ENCODE peak calls at places on chromosomes 7 and 10, in seven cellular contexts. One of them, this sample, is unnamed. For H3K27me3, the result is how much of the 10 kb centered on the place peaks cover.

GRCh38 chr10:80158598-80159127 is 26.1 kb downstream of the PLAC9 start:
- DNase-seq in right atrium auricular region: peak
- DNase-seq in PC-3: peak
- DNase-seq in SK-N-SH: peak
- DNase-seq in CD8-positive, alpha-beta T cell: no peak
- DNase-seq in heart left ventricle: peak
- DNase-seq in WERI-Rb-1: no peak
- DNase-seq in this sample: peak

GRCh38 chr7:46131916-46132795 is 211.1 kb upstream of the IGFBP3 start:
- DNase-seq in WERI-Rb-1: no peak
- DNase-seq in SK-N-SH: no peak
- DNase-seq in right atrium auricular region: no peak
- DNase-seq in heart left ventricle: no peak
- DNase-seq in CD8-positive, alpha-beta T cell: no peak
- DNase-seq in PC-3: no peak
- DNase-seq in this sample: no peak

GRCh38 chr10:76287856-76288255 is 856.4 kb downstream of the LRMDA start:
- DNase-seq in right atrium auricular region: no peak
- DNase-seq in CD8-positive, alpha-beta T cell: no peak
- DNase-seq in SK-N-SH: no peak
- DNase-seq in PC-3: no peak
- DNase-seq in WERI-Rb-1: no peak
- DNase-seq in heart left ventricle: no peak
- DNase-seq in this sample: no peak

GRCh38 chr10:121518321-121518720 is 79.9 kb downstream of the FGFR2 start:
- DNase-seq in PC-3: no peak
- DNase-seq in WERI-Rb-1: no peak
- DNase-seq in right atrium auricular region: no peak
- DNase-seq in SK-N-SH: no peak
- DNase-seq in heart left ventricle: no peak
- DNase-seq in CD8-positive, alpha-beta T cell: no peak
- DNase-seq in this sample: no peak

GRCh38 chr7:141593134-141593533 is 41.9 kb downstream of the AGK start:
- DNase-seq in SK-N-SH: peak
- DNase-seq in CD8-positive, alpha-beta T cell: no peak
- DNase-seq in right atrium auricular region: no peak
- DNase-seq in PC-3: no peak
- DNase-seq in WERI-Rb-1: peak
- DNase-seq in heart left ventricle: no peak
- DNase-seq in this sample: no peak

GRCh38 chr10:843703-844102 is 87.8 kb downstream of the LARP4B start:
- DNase-seq in CD8-positive, alpha-beta T cell: no peak
- DNase-seq in right atrium auricular region: no peak
- DNase-seq in SK-N-SH: no peak
- DNase-seq in heart left ventricle: no peak
- DNase-seq in PC-3: no peak
- DNase-seq in WERI-Rb-1: no peak
- DNase-seq in this sample: no peak

GRCh38 chr7:151410405-151411390 is 860 bp upstream of the WDR86 start:
- DNase-seq in heart left ventricle: no peak
- DNase-seq in SK-N-SH: peak
- DNase-seq in PC-3: no peak
- DNase-seq in WERI-Rb-1: peak
- DNase-seq in CD8-positive, alpha-beta T cell: no peak
- DNase-seq in right atrium auricular region: no peak
- DNase-seq in this sample: no peak

GRCh38 chr10:23110722-23111660 is 15.6 kb downstream of the MSRB2 start:
- DNase-seq in SK-N-SH: peak
- DNase-seq in heart left ventricle: no peak
- DNase-seq in right atrium auricular region: no peak
- DNase-seq in CD8-positive, alpha-beta T cell: no peak
- DNase-seq in PC-3: no peak
- DNase-seq in WERI-Rb-1: no peak
- DNase-seq in this sample: no peak

GRCh38 chr7:5774790-5775189 is 6.7 kb downstream of the RNF216 start:
- DNase-seq in right atrium auricular region: no peak
- DNase-seq in CD8-positive, alpha-beta T cell: no peak
- DNase-seq in WERI-Rb-1: no peak
- DNase-seq in PC-3: no peak
- DNase-seq in SK-N-SH: no peak
- DNase-seq in heart left ventricle: no peak
- DNase-seq in this sample: no peak

GRCh38 chr7:137684776-137685175 is 162.0 kb downstream of the DGKI start:
- DNase-seq in SK-N-SH: no peak
- DNase-seq in CD8-positive, alpha-beta T cell: no peak
- DNase-seq in PC-3: no peak
- DNase-seq in WERI-Rb-1: no peak
- DNase-seq in heart left ventricle: peak
- DNase-seq in right atrium auricular region: peak
- DNase-seq in this sample: no peak

GRCh38 chr10:116608683-116609594 is 11.8 kb upstream of the PNLIPRP2 start:
- DNase-seq in right atrium auricular region: no peak
- DNase-seq in PC-3: no peak
- DNase-seq in heart left ventricle: no peak
- DNase-seq in CD8-positive, alpha-beta T cell: no peak
- DNase-seq in SK-N-SH: no peak
- DNase-seq in WERI-Rb-1: no peak
- DNase-seq in this sample: no peak

DNA sequence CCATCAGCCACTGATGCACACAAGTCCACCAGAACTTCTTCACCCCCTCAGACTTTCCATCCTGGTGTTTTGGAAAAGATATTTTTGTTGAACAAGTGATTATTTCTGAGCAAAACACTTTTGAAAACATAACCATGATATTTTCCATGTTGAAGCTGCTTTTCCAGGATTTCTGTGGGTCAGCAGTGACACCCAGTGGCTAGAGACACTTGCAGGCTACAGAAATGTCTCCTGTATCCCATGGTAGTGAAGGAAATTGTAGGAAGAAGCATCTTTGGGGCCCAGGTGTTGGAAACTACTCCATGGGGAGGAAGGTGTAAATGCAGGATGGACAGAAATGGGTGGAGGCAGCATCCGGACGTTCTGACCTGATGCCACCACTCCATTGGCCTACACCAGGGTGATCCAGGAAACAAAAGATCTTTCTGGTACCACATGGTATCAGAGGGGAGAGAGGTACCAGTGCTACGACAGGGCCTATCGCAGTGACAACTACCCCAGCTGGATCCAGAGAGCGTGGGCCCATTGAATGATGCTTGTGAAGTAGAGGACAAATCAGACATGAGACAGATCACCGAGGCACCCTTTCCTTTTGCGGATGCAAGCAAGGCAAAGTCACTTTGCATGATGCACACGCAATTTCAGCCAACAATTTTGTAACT is 111.7 kb upstream of the COBL start:
- DNase-seq in right atrium auricular region: no peak
- DNase-seq in heart left ventricle: no peak
- DNase-seq in WERI-Rb-1: peak
- DNase-seq in PC-3: peak
- DNase-seq in SK-N-SH: no peak
- DNase-seq in CD8-positive, alpha-beta T cell: no peak
- DNase-seq in this sample: no peak
- H3K27me3 ChIP-seq in right atrium auricular region: under half
- H3K27me3 ChIP-seq in heart left ventricle: under half
- H3K27me3 ChIP-seq in WERI-Rb-1: under half
- H3K27me3 ChIP-seq in PC-3: under half
- H3K27me3 ChIP-seq in SK-N-SH: under half
- H3K27me3 ChIP-seq in CD8-positive, alpha-beta T cell: under half
- H3K27me3 ChIP-seq in this sample: under half

GRCh38 chr7:155882596-155882995 is 70.3 kb upstream of the SHH start:
- DNase-seq in right atrium auricular region: no peak
- DNase-seq in PC-3: peak
- DNase-seq in heart left ventricle: no peak
- DNase-seq in CD8-positive, alpha-beta T cell: no peak
- DNase-seq in WERI-Rb-1: no peak
- DNase-seq in SK-N-SH: no peak
- DNase-seq in this sample: no peak

GRCh38 chr7:155879592-155879991 is 67.3 kb upstream of the SHH start:
- DNase-seq in WERI-Rb-1: no peak
- DNase-seq in right atrium auricular region: no peak
- DNase-seq in SK-N-SH: no peak
- DNase-seq in heart left ventricle: no peak
- DNase-seq in CD8-positive, alpha-beta T cell: no peak
- DNase-seq in PC-3: no peak
- DNase-seq in this sample: peak

GRCh38 chr7:155883491-155884224 is 71.4 kb upstream of the SHH start:
- DNase-seq in WERI-Rb-1: no peak
- DNase-seq in SK-N-SH: no peak
- DNase-seq in PC-3: no peak
- DNase-seq in right atrium auricular region: no peak
- DNase-seq in CD8-positive, alpha-beta T cell: no peak
- DNase-seq in heart left ventricle: no peak
- DNase-seq in this sample: no peak

GRCh38 chr7:155880721-155881120 is 68.5 kb upstream of the SHH start:
- DNase-seq in right atrium auricular region: no peak
- DNase-seq in WERI-Rb-1: no peak
- DNase-seq in SK-N-SH: no peak
- DNase-seq in heart left ventricle: no peak
- DNase-seq in PC-3: no peak
- DNase-seq in CD8-positive, alpha-beta T cell: no peak
- DNase-seq in this sample: no peak

DNA sequence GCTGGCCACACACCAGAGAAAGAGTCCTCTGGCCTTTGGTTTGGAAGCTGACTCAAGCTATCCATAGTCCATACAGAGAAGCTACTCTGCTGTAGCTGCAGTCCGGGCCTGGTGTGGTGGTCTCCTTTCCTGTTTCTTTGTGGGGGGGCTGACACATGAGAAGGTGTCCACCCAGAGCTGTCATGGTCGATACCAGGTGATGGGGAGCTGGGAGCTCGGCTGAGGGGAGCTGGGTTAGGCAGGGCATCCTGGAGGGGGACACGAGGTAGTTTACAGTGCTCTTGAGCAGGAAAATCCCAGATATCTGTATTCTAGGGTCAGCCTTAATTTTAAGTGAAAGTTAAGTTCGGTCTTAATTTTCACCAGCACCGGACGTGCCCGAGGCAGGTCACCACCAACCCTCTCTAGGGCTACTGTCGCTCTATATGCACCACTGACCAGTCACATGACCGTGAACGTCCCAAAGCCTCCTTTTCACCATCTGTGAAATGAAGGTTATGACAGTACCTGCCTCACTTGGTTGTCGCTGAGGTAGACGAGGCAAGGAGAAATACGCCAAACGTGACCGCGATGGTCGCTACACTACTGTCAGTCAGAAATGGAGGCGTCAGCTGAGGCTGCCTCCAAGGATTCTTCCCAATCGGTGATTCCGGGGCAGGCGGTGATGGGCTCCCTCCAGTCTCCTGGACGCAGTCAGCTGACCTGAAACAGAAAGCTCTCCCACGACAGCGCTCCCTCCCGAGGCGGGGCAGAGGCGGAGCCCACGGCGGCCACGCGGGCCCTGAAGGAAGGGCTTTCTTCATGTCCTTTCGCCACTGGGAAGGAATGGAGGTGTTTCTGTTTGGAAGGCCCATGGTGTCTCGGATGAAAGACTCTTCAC is 69.4 kb upstream of the SHH start:
- DNase-seq in WERI-Rb-1: no peak
- DNase-seq in SK-N-SH: no peak
- DNase-seq in CD8-positive, alpha-beta T cell: no peak
- DNase-seq in heart left ventricle: no peak
- DNase-seq in right atrium auricular region: no peak
- DNase-seq in PC-3: no peak
- DNase-seq in this sample: no peak
- TF ChIP-seq CTCF in WERI-Rb-1: no peak
- TF ChIP-seq CTCF in SK-N-SH: no peak
- TF ChIP-seq CTCF in CD8-positive, alpha-beta T cell: no peak
- TF ChIP-seq CTCF in heart left ventricle: no peak
- TF ChIP-seq CTCF in right atrium auricular region: no peak
- TF ChIP-seq CTCF in PC-3: no peak
- TF ChIP-seq CTCF in this sample: no peak

DNA sequence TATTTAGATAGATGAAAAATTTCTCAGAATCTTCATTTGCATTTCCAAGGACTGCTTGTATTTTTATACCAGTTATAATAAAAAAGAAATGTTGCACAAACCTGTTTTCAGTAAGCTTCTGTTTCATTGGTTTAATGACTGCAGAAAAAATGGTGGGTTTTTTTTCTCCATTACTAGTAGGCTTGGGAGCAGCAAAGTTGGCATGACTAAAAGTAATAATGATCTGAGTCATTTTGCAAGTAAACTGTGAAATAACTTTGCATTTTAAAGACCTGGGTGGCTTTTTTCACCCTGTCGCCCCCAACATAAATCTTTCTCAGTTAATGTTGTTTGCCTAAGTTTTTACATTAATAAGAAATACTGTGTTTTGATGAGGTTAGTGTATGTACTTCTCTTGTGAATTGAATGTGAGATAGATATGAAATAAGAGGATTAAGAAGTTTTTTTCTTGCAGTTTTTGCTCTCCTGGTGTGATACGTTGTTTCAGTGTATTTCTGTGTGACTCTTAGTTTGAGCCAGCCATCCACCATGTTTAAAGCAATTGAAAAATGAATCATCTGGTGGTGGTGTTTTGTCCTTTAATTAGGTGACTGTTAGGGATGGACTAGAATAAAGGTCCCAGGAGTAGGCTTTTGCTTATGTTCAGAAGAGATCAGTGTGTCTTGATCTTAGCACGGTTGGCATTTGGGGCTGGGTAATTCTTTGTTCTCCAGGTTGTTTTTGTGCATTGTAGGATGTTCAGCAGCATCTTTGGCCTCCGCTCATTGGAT is 1.8 kb downstream of the GNAI1 start:
- DNase-seq in heart left ventricle: no peak
- DNase-seq in WERI-Rb-1: no peak
- DNase-seq in CD8-positive, alpha-beta T cell: no peak
- DNase-seq in PC-3: peak
- DNase-seq in right atrium auricular region: no peak
- DNase-seq in SK-N-SH: no peak
- DNase-seq in this sample: no peak
- H3K27ac ChIP-seq in heart left ventricle: peak
- H3K27ac ChIP-seq in WERI-Rb-1: no peak
- H3K27ac ChIP-seq in CD8-positive, alpha-beta T cell: no peak
- H3K27ac ChIP-seq in PC-3: peak
- H3K27ac ChIP-seq in right atrium auricular region: no peak
- H3K27ac ChIP-seq in SK-N-SH: peak
- H3K27ac ChIP-seq in this sample: peak

GRCh38 chr10:35613597-35614226 is 8.6 kb downstream of the GJD4 start:
- DNase-seq in CD8-positive, alpha-beta T cell: no peak
- DNase-seq in PC-3: peak
- DNase-seq in SK-N-SH: no peak
- DNase-seq in WERI-Rb-1: peak
- DNase-seq in right atrium auricular region: no peak
- DNase-seq in heart left ventricle: no peak
- DNase-seq in this sample: no peak
- H3K27me3 ChIP-seq in CD8-positive, alpha-beta T cell: under half
- H3K27me3 ChIP-seq in PC-3: under half
- H3K27me3 ChIP-seq in SK-N-SH: under half
- H3K27me3 ChIP-seq in WERI-Rb-1: under half
- H3K27me3 ChIP-seq in right atrium auricular region: under half
- H3K27me3 ChIP-seq in heart left ventricle: under half
- H3K27me3 ChIP-seq in this sample: under half

GRCh38 chr7:44196450-44196872 is 4.3 kb upstream of the YKT6 start:
- DNase-seq in CD8-positive, alpha-beta T cell: peak
- DNase-seq in PC-3: peak
- DNase-seq in SK-N-SH: peak
- DNase-seq in heart left ventricle: no peak
- DNase-seq in right atrium auricular region: no peak
- DNase-seq in WERI-Rb-1: peak
- DNase-seq in this sample: no peak
- TF ChIP-seq CTCF in CD8-positive, alpha-beta T cell: peak
- TF ChIP-seq CTCF in PC-3: peak
- TF ChIP-seq CTCF in SK-N-SH: peak
- TF ChIP-seq CTCF in heart left ventricle: peak
- TF ChIP-seq CTCF in right atrium auricular region: peak
- TF ChIP-seq CTCF in WERI-Rb-1: peak
- TF ChIP-seq CTCF in this sample: peak

GRCh38 chr7:123622660-123623386 is 21.2 kb downstream of the ASB15 start:
- DNase-seq in CD8-positive, alpha-beta T cell: no peak
- DNase-seq in heart left ventricle: peak
- DNase-seq in SK-N-SH: no peak
- DNase-seq in WERI-Rb-1: no peak
- DNase-seq in right atrium auricular region: no peak
- DNase-seq in PC-3: no peak
- DNase-seq in this sample: no peak
- H3K27ac ChIP-seq in CD8-positive, alpha-beta T cell: no peak
- H3K27ac ChIP-seq in heart left ventricle: peak
- H3K27ac ChIP-seq in SK-N-SH: no peak
- H3K27ac ChIP-seq in WERI-Rb-1: no peak
- H3K27ac ChIP-seq in right atrium auricular region: peak
- H3K27ac ChIP-seq in PC-3: no peak
- H3K27ac ChIP-seq in this sample: no peak

This sample was measured in tibial artery.